ENCODE peak calls at places on chromosomes 7 and 10, in eight cellular contexts. K, H, Y, X, R, S, Q and A are unnamed samples.

GRCh38 chr7:33050425-33051318 is 11.9 kb downstream of the NT5C3A start:
- DNase-seq in K (peak; percentile 70), H (peak; percentile 32), X (no peak), Y (peak; percentile 38), S (no peak), R (peak; percentile 54), Q (no peak), A (peak; percentile 87)

GRCh38 chr10:124739119-124739921 is 4.9 kb downstream of the FAM53B start:
- DNase-seq in X (no peak), R (no peak), K (no peak), Y (no peak), S (no peak), Q (no peak), H (no peak), A (no peak)

GRCh38 chr10:132890301-132890700 is 52.1 kb downstream of the CFAP46 start:
- DNase-seq in R (no peak), K (no peak), Q (no peak), X (no peak), H (no peak), Y (no peak), S (peak; percentile 39), A (no peak)

GRCh38 chr7:137852108-137852507 is 5.3 kb upstream of the DGKI start:
- DNase-seq in K (no peak), X (no peak), R (no peak), Y (no peak), Q (no peak), S (no peak), H (no peak), A (no peak)

GRCh38 chr7:23467281-23467680 is 3.0 kb downstream of the IGF2BP3 start:
- DNase-seq in Q (no peak), R (no peak), S (no peak), K (no peak), H (no peak), Y (no peak), X (no peak), A (no peak)

GRCh38 chr10:78301891-78302738 is 268.5 kb downstream of the RPS24 start:
- DNase-seq in K (peak; percentile 14), Q (no peak), X (peak; percentile 45), R (no peak), Y (no peak), S (no peak), H (no peak), A (peak; percentile 59)

GRCh38 chr7:51006483-51007235 is 224.0 kb upstream of the GRB10 start:
- DNase-seq in Y (no peak), K (no peak), S (no peak), R (no peak), Q (no peak), X (no peak), H (no peak), A (peak; percentile 13)

GRCh38 chr7:2171855-2172254 is 60.9 kb downstream of the MAD1L1 start:
- DNase-seq in X (no peak), S (no peak), K (no peak), Q (no peak), H (no peak), Y (no peak), R (no peak), A (peak; percentile 50)

GRCh38 chr7:32222251-32222900 is 152.2 kb upstream of the PDE1C start:
- DNase-seq in K (no peak), S (no peak), X (no peak), Q (no peak), R (no peak), H (no peak), Y (no peak), A (no peak)

GRCh38 chr10:69474688-69475432 is 23.6 kb downstream of the TSPAN15 start:
- DNase-seq in K (peak; percentile 74), R (peak; percentile 27), Q (no peak), S (no peak), Y (no peak), X (no peak), H (no peak), A (no peak)

GRCh38 chr10:45657033-45657926 is 15.3 kb downstream of the ZFAND4 start:
- DNase-seq in S (no peak), K (no peak), X (no peak), Y (no peak), R (no peak), H (no peak), Q (no peak), A (no peak)

GRCh38 chr7:132055331-132056120 is 499.1 kb upstream of the PODXL start:
- DNase-seq in K (no peak), X (no peak), H (no peak), S (no peak), Q (no peak), Y (no peak), R (no peak), A (no peak)

GRCh38 chr10:64867501-64867962 is 1346.3 kb downstream of the REEP3 start:
- DNase-seq in K (no peak), H (no peak), R (no peak), Q (no peak), Y (no peak), S (no peak), X (no peak), A (peak; percentile 73)

GRCh38 chr7:96949766-96950165 is 55.6 kb upstream of the DLX6 start:
- DNase-seq in K (peak; percentile 16), R (peak; percentile 23), H (no peak), Y (no peak), S (no peak), Q (no peak), X (no peak), A (no peak)

GRCh38 chr7:46157931-46158330 is 236.9 kb upstream of the IGFBP3 start:
- DNase-seq in Y (no peak), H (no peak), K (no peak), R (no peak), Q (no peak), X (no peak), S (no peak), A (no peak)